ENCODE peak calls at places on chromosomes 5 and 9, in seven cellular contexts. E is IMR-90, O is HCT116, G is SK-N-SH, S is MM.1S, T is endothelial cell of umbilical vein, B is GM23338. L is an unnamed sample. For H3K27me3, the result is how much of the 10 kb centered on the place peaks cover.

GRCh38 chr5:91864902-91865420 is 481.8 kb upstream of the ARRDC3 start:
- DNase-seq in O (no peak), G (no peak), E (no peak), T (no peak), B (no peak), S (no peak), L (peak)

GRCh38 chr9:5951686-5952211 is 61.1 kb downstream of the MLANA start:
- DNase-seq in B (no peak), E (peak), S (no peak), G (no peak), O (no peak), T (no peak), L (peak)

GRCh38 chr9:31908158-31908890 is 476.1 kb upstream of the ACO1 start:
- DNase-seq in B (no peak), E (no peak), S (peak), G (no peak), T (no peak), O (peak), L (no peak)

GRCh38 chr9:73009649-73010288 is 56.9 kb upstream of the ALDH1A1 start:
- DNase-seq in O (no peak), G (no peak), E (no peak), B (peak), S (no peak), T (no peak), L (no peak)

GRCh38 chr5:23825196-23825595 is 317.8 kb downstream of the PRDM9 start:
- DNase-seq in O (no peak), B (no peak), T (no peak), G (no peak), E (no peak), S (no peak), L (no peak)

GRCh38 chr9:98989036-98990000 is 45.6 kb downstream of the COL15A1 start:
- DNase-seq in E (peak), B (no peak), S (no peak), T (no peak), O (peak), G (no peak), L (peak)

GRCh38 chr5:57937025-57937424 is 454.4 kb upstream of the ACTBL2 start:
- DNase-seq in G (no peak), T (no peak), E (peak), B (no peak), O (no peak), S (no peak), L (peak)

GRCh38 chr5:159735749-159736660 is 180.3 kb upstream of the ADRA1B start:
- DNase-seq in O (no peak), S (no peak), G (no peak), E (no peak), T (no peak), B (no peak), L (no peak)

GRCh38 chr5:52743970-52744369 is 43.7 kb upstream of the ITGA1 start:
- DNase-seq in S (no peak), G (no peak), B (peak), E (peak), O (no peak), T (peak), L (no peak)

GRCh38 chr5:111755264-111755941 is 1.6 kb downstream of the NREP start:
- DNase-seq in T (no peak), O (no peak), G (no peak), S (no peak), E (no peak), B (no peak), L (no peak)

GRCh38 chr5:123089971-123090640 is 1.1 kb downstream of the PRDM6 start:
- DNase-seq in T (peak), E (peak), B (peak), O (no peak), S (no peak), G (peak), L (peak)

GRCh38 chr5:135193213-135194125 is 159.4 kb upstream of the PITX1 start:
- DNase-seq in S (no peak), E (peak), B (no peak), T (peak), O (no peak), G (no peak), L (peak)

GRCh38 chr9:87573841-87574342 is 76.2 kb downstream of the DAPK1 start:
- DNase-seq in T (no peak), E (peak), G (no peak), O (no peak), B (no peak), S (no peak), L (peak)

GRCh38 chr9:129111762-129112151 is 542 bp downstream of the PTPA start:
- DNase-seq in S (peak), G (peak), T (peak), O (no peak), B (peak), E (peak), L (peak)

GRCh38 chr9:110049699-110050450 is 158.1 kb downstream of the C9orf152 start:
- DNase-seq in T (no peak), S (peak), G (peak), E (no peak), B (peak), O (no peak), L (peak)

GRCh38 chr5:78060421-78060820 is 234.1 kb downstream of the AP3B1 start:
- DNase-seq in B (no peak), O (no peak), E (peak), G (no peak), S (no peak), T (peak), L (peak)

GRCh38 chr5:87746341-87746740 is 333.6 kb upstream of the CCNH start:
- DNase-seq in E (no peak), O (peak), S (no peak), G (no peak), T (no peak), B (no peak), L (no peak)

GRCh38 chr5:132479812-132480441 is 10.6 kb downstream of the IRF1 start:
- DNase-seq in T (no peak), O (no peak), S (no peak), B (no peak), E (no peak), G (no peak), L (no peak)

GRCh38 chr5:77770293-77771005 is 5.7 kb downstream of the TBCA start:
- DNase-seq in G (no peak), S (no peak), O (no peak), E (peak), B (no peak), T (no peak), L (no peak)

GRCh38 chr5:149760700-149761187 is 30.6 kb downstream of the PPARGC1B start:
- DNase-seq in G (no peak), B (no peak), S (no peak), E (no peak), O (no peak), T (no peak), L (no peak)

GRCh38 chr5:149761461-149761860 is 31.4 kb downstream of the PPARGC1B start:
- DNase-seq in O (no peak), S (no peak), E (no peak), B (no peak), T (no peak), G (no peak), L (no peak)

GRCh38 chr5:149759563-149759962 is 29.5 kb downstream of the PPARGC1B start:
- DNase-seq in O (no peak), T (no peak), G (no peak), S (no peak), E (no peak), B (no peak), L (no peak)

GRCh38 chr5:149757956-149758355 is 27.8 kb downstream of the PPARGC1B start:
- DNase-seq in B (no peak), S (no peak), T (no peak), O (no peak), G (no peak), E (no peak), L (no peak)

GRCh38 chr5:149759986-149760699 is 30.0 kb downstream of the PPARGC1B start:
- DNase-seq in B (no peak), G (no peak), T (no peak), O (no peak), E (no peak), S (no peak), L (peak)
- TF ChIP-seq CTCF in B (no peak), G (no peak), T (no peak), O (no peak), E (no peak), S (no peak), L (no peak)

DNA sequence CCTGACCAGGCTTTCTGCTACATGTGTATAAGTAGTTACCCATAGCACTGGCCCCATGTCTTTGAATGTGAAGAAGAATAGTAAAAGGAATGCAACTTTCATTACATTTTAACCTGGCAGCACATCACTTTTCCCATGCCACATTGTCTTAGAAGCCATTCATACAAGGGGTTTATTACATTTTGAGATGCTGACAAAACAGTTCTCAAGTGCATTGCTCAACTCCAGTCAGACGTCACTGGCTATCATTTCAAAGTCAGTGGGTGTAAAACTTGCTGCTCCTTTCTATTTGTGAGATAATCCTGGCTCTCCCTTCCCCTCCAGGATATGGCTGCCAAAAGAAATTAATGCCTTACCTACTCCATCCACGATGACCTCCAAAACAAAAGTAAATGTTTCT is 97.0 kb upstream of the VCAN start:
- DNase-seq in O (no peak), B (no peak), E (peak), T (no peak), S (no peak), G (no peak), L (no peak)
- H3K4me2 ChIP-seq in O (no peak), B (no peak), E (no peak), T (no peak), S (no peak), G (no peak), L (no peak)

GRCh38 chr9:134631881-134632280 is 9.7 kb upstream of the COL5A1 start:
- DNase-seq in T (no peak), O (no peak), E (no peak), G (no peak), B (no peak), S (no peak), L (peak)

GRCh38 chr9:134630393-134630790 is 11.2 kb upstream of the COL5A1 start:
- DNase-seq in T (no peak), S (no peak), G (no peak), O (no peak), E (no peak), B (no peak), L (peak)

GRCh38 chr9:134629586-134630392 is 11.8 kb upstream of the COL5A1 start:
- DNase-seq in E (no peak), O (no peak), B (no peak), G (no peak), S (no peak), T (no peak), L (peak)

GRCh38 chr9:134632329-134632728 is 9.3 kb upstream of the COL5A1 start:
- DNase-seq in O (no peak), B (no peak), T (no peak), G (no peak), S (no peak), E (no peak), L (peak)

GRCh38 chr9:134630861-134631260 is 10.7 kb upstream of the COL5A1 start:
- DNase-seq in B (no peak), O (no peak), E (no peak), G (no peak), T (no peak), S (no peak), L (peak)
- H3K27me3 ChIP-seq in B (under half), O (under half), E (under half), G (under half), T (under half), S (half or more), L (under half)

GRCh38 chr5:65663804-65664521 is 39.1 kb downstream of the SHLD3 start:
- DNase-seq in B (peak), S (no peak), O (peak), G (peak), E (peak), T (peak), L (peak)
- TF ChIP-seq CTCF in B (peak), S (peak), O (peak), G (peak), E (peak), T (peak), L (peak)

DNA sequence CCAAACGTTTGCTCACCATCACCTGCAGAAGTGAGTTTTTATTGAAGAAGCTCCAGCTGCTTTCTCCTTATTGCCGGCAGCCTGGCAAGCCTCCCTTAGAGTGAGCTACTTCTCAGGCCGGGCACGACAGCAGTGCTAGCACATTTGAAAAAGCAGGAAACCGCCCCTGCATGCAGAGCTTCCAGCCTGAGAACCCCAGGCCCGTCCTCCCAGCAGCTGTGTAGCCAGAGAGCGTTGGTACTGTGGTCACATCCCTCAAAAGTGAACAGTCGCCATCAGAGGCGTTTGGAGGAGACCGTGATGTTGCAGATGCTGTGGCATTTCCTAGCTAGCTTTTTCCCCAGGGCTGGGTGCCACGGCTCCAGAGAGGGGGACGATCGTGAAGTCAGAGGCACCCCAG is 23.5 kb downstream of the SLC25A25 start:
- DNase-seq in S (no peak), G (no peak), O (no peak), B (no peak), T (no peak), E (no peak), L (no peak)
- H3K4me2 ChIP-seq in S (no peak), G (peak), O (no peak), B (no peak), T (no peak), E (peak), L (peak)

DNA sequence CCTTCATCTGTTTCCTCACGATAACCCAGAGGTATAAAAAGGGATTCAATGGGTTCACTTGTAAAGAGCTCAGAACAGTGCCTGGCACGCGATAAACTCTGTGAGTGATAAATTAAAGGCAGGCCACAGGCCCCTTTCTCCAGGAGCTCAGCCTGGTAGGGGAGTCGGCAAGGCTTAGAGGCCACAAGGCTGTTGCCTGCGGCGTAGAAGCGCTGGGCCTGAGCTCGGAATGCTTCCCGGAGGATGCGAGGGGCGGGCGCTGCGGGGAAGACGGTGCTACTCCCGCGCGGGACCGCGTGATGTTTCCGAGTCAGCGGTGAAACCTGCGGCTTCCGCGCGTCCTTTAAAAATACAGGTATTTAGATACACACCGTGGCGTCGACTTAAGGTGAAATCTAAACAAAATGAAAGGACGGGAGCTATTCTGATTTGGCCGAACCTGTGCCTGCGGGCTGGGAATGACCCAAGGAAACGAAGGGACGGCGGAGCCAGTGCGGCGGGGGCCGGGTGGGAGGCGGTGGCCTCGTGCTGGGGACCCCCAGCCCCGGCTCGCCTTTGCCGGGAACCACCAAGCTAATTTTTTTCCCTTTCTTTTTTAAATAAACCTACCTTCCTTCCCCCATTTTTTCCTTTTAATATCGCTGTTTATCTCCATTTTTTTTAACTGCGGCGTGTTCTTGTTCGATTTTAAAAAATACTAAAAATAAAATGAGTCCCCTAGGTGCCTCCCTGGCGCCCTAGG is 6.2 kb downstream of the NKX2-5 start:
- DNase-seq in T (no peak), O (no peak), B (peak), S (no peak), G (no peak), E (no peak), L (no peak)
- H3K27me3 ChIP-seq in T (half or more), O (under half), B (half or more), S (half or more), G (half or more), E (half or more), L (half or more)

L was measured in osteoblast.